ENCODE peak calls at places on chromosomes 2 and 18, in four cellular contexts. One of them, this sample, is unnamed.

GRCh38 chr2:159185401-159186130 is 100.9 kb downstream of the WDSUB1 start:
- DNase-seq in GM12878: peak
- DNase-seq in HepG2: peak
- DNase-seq in K562: peak
- DNase-seq in this sample: peak

GRCh38 chr2:11675423-11676112 is 5.6 kb upstream of the NTSR2 start:
- DNase-seq in GM12878: no peak
- DNase-seq in HepG2: no peak
- DNase-seq in K562: no peak
- DNase-seq in this sample: no peak

GRCh38 chr2:172085460-172086159 is at the start of gene DLX1:
- DNase-seq in GM12878: no peak
- DNase-seq in HepG2: no peak
- DNase-seq in K562: peak
- DNase-seq in this sample: no peak

GRCh38 chr2:192499476-192499875 is 304.7 kb upstream of the TMEFF2 start:
- DNase-seq in GM12878: no peak
- DNase-seq in HepG2: no peak
- DNase-seq in K562: no peak
- DNase-seq in this sample: no peak

GRCh38 chr2:104755026-104755856 is 98.7 kb upstream of the POU3F3 start:
- DNase-seq in GM12878: no peak
- DNase-seq in HepG2: no peak
- DNase-seq in K562: no peak
- DNase-seq in this sample: no peak

GRCh38 chr2:102735431-102736130 is 26.2 kb upstream of the TMEM182 start:
- DNase-seq in GM12878: no peak
- DNase-seq in HepG2: peak
- DNase-seq in K562: peak
- DNase-seq in this sample: no peak

GRCh38 chr18:31973929-31974546 is 31.1 kb upstream of the TRAPPC8 start:
- DNase-seq in GM12878: no peak
- DNase-seq in HepG2: no peak
- DNase-seq in K562: no peak
- DNase-seq in this sample: no peak

GRCh38 chr18:76621782-76622495 is 126.9 kb upstream of the ZNF516 start:
- DNase-seq in GM12878: no peak
- DNase-seq in HepG2: no peak
- DNase-seq in K562: no peak
- DNase-seq in this sample: no peak

GRCh38 chr2:884027-884748 is 66.5 kb upstream of the SNTG2 start:
- DNase-seq in GM12878: no peak
- DNase-seq in HepG2: no peak
- DNase-seq in K562: no peak
- DNase-seq in this sample: no peak

DNA sequence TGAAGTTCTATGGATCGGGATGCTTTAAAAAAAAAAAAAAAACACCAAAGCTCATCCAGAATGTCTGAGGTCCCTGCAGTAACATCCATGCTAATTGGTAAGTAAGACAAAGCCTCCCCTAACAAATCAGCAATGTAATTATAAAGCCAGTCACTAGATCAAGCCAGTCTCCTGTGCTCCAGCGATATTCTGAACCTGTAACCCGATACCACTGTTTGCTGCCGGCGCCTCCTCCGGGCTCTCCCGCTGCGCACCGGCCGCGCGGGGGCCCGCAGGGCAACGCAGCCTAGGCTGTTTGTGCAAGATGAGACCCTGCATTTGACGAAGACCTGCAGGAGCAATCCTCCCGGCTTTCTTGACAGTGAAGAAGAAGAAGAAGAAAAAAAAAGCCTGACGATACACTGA is 8.7 kb downstream of the SERTAD2 start:
- DNase-seq in GM12878: no peak
- DNase-seq in HepG2: peak
- DNase-seq in K562: peak
- DNase-seq in this sample: peak
- TF ChIP-seq SP1 in GM12878: no peak
- TF ChIP-seq SP1 in HepG2: no peak
- TF ChIP-seq SP1 in K562: no peak
- TF ChIP-seq SP1 in this sample: no peak

DNA sequence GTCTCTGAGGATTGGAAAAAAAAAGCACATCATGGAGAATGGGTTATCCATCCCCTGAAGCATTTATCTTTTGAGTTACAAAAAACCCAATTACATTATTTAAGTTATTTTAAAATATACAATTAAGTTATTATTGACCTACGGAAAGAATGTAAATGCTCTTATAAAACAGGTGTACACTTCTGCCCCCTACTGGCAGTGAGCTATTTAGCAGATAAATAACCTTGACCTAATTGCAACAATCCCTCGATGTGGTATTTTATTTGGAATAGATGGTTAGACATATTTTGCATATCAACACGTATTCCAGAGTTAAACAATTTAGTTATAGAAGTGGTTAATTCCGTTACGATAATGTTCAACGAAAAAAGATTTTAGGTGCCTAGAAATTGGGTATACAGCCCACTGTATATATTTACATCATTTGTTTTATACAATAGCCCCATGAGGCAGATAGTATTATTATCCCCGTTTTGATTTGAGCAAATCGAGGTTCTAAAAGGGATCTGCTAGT is 9.1 kb upstream of the DAW1 start:
- DNase-seq in GM12878: no peak
- DNase-seq in HepG2: peak
- DNase-seq in K562: peak
- DNase-seq in this sample: peak
- TF ChIP-seq FOXM1 in GM12878: no peak
- TF ChIP-seq FOXM1 in HepG2: no peak
- TF ChIP-seq FOXM1 in K562: no peak
- TF ChIP-seq FOXM1 in this sample: no peak

DNA sequence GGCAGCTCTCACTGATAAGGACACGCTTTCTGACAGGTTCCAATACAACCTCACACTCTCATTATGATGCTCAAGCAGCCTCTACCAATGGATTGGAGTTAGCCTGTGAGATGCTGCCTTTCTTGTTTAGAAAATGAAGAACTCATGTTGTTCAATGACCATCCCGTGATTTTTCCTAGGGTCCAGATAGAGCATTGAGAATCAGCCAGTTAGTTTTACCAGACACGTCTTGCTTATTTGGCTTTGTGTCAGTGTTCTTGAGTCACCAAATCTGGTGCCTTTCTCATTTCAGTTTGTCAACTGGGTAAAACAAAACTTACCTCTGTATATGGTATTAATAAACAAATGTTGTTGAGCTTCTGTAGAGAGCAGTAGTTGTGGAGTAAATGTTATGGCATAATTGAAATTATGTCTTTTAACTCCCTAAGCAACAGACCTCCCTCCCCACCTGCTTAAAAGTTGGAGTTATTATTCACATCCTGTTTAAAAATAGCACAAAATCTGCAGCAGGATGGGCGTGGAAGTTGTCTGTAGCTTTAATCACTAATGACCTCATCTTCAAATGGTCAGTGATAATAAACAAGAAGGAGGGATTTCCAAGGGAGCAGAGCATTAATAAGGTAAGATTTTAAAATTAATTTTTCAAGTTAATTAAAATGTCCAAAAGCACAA is 167.3 kb downstream of the HRH4 start:
- DNase-seq in GM12878: no peak
- DNase-seq in HepG2: no peak
- DNase-seq in K562: no peak
- DNase-seq in this sample: no peak
- TF ChIP-seq SP1 in GM12878: no peak
- TF ChIP-seq SP1 in HepG2: no peak
- TF ChIP-seq SP1 in K562: no peak
- TF ChIP-seq SP1 in this sample: no peak

DNA sequence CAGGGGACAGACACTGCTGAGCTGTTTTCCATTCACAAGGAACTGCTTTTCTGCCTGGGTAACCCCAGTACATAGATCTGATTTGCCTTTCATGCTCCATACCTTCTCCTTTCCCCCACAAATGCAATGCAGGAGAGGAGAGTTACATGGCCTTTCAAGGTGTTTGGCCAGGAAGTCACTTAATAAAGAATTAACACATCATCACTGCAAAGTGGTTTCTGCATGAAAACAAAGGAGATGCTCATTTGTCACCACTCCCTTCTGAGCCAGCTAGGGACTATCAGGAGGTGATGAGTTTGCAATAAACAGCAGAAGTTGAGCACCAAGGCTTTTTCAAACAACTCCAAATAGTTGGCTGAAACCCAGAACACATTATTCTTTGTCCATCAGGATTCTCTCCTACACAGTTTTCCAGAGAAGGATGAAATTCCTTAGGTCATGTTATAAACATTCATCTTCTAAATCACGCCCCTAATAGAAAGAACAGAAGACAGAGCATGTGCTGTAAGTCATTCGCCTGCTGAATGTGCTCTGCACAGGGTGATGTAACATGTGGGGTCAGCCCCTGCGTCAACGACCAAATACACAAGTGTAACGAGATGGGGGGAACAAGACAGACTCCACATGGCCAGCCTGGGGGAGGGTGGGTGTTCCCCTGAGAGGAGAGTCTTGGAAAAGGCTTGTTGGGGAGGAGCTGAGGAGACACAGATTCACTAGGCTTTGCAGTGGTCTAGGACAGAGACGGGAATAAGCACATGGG is 87.3 kb upstream of the RMDN2 start:
- DNase-seq in GM12878: no peak
- DNase-seq in HepG2: no peak
- DNase-seq in K562: no peak
- DNase-seq in this sample: no peak
- TF ChIP-seq FOXM1 in GM12878: no peak
- TF ChIP-seq FOXM1 in HepG2: no peak
- TF ChIP-seq FOXM1 in K562: no peak
- TF ChIP-seq FOXM1 in this sample: no peak

GRCh38 chr2:234679766-234680687 is 183.1 kb upstream of the ARL4C start:
- DNase-seq in GM12878: no peak
- DNase-seq in HepG2: peak
- DNase-seq in K562: no peak
- DNase-seq in this sample: no peak
- TF ChIP-seq SP1 in GM12878: no peak
- TF ChIP-seq SP1 in HepG2: no peak
- TF ChIP-seq SP1 in K562: no peak
- TF ChIP-seq SP1 in this sample: no peak